ENCODE peak calls at places on chromosomes 13 and 19, in five cellular contexts. One of them, this sample, is unnamed.

GRCh38 chr19:30123109-30123508 is 181.1 kb downstream of the URI1 start:
- DNase-seq in BJ: no peak
- DNase-seq in CD8-positive, alpha-beta T cell: no peak
- DNase-seq in progenitor cell of endocrine pancreas: no peak
- DNase-seq in lung: no peak
- DNase-seq in this sample: no peak

GRCh38 chr13:41652735-41653361 is 195.5 kb downstream of the RGCC start:
- DNase-seq in BJ: peak
- DNase-seq in CD8-positive, alpha-beta T cell: peak
- DNase-seq in progenitor cell of endocrine pancreas: no peak
- DNase-seq in lung: no peak
- DNase-seq in this sample: no peak

GRCh38 chr19:18651738-18652137 is 14.9 kb downstream of the KLHL26 start:
- DNase-seq in BJ: no peak
- DNase-seq in CD8-positive, alpha-beta T cell: no peak
- DNase-seq in progenitor cell of endocrine pancreas: no peak
- DNase-seq in lung: no peak
- DNase-seq in this sample: no peak

GRCh38 chr19:11767633-11768133 is 883 bp downstream of the ZNF441 start:
- DNase-seq in BJ: no peak
- DNase-seq in CD8-positive, alpha-beta T cell: peak
- DNase-seq in progenitor cell of endocrine pancreas: peak
- DNase-seq in lung: peak
- DNase-seq in this sample: no peak

GRCh38 chr19:5395541-5395940 is 54.9 kb upstream of the PTPRS start:
- DNase-seq in BJ: no peak
- DNase-seq in CD8-positive, alpha-beta T cell: no peak
- DNase-seq in progenitor cell of endocrine pancreas: no peak
- DNase-seq in lung: no peak
- DNase-seq in this sample: no peak

GRCh38 chr13:113820813-113821651 is 42.8 kb downstream of the GAS6 start:
- DNase-seq in BJ: peak
- DNase-seq in CD8-positive, alpha-beta T cell: no peak
- DNase-seq in progenitor cell of endocrine pancreas: no peak
- DNase-seq in lung: peak
- DNase-seq in this sample: peak

GRCh38 chr13:47869780-47870179 is 131.3 kb downstream of the SUCLA2 start:
- DNase-seq in BJ: no peak
- DNase-seq in CD8-positive, alpha-beta T cell: no peak
- DNase-seq in progenitor cell of endocrine pancreas: no peak
- DNase-seq in lung: no peak
- DNase-seq in this sample: peak

GRCh38 chr13:38045278-38046048 is 175.9 kb upstream of the TRPC4 start:
- DNase-seq in BJ: no peak
- DNase-seq in CD8-positive, alpha-beta T cell: no peak
- DNase-seq in progenitor cell of endocrine pancreas: no peak
- DNase-seq in lung: no peak
- DNase-seq in this sample: no peak

GRCh38 chr19:40682431-40682964 is 8.0 kb downstream of the NUMBL start:
- DNase-seq in BJ: no peak
- DNase-seq in CD8-positive, alpha-beta T cell: no peak
- DNase-seq in progenitor cell of endocrine pancreas: no peak
- DNase-seq in lung: no peak
- DNase-seq in this sample: no peak

GRCh38 chr13:38418286-38418685 is 68.6 kb downstream of the UFM1 start:
- DNase-seq in BJ: no peak
- DNase-seq in CD8-positive, alpha-beta T cell: no peak
- DNase-seq in progenitor cell of endocrine pancreas: no peak
- DNase-seq in lung: no peak
- DNase-seq in this sample: no peak

GRCh38 chr19:11187409-11187808 is 9.9 kb downstream of the KANK2 start:
- DNase-seq in BJ: no peak
- DNase-seq in CD8-positive, alpha-beta T cell: no peak
- DNase-seq in progenitor cell of endocrine pancreas: no peak
- DNase-seq in lung: no peak
- DNase-seq in this sample: no peak

GRCh38 chr13:50006426-50007135 is 8.7 kb upstream of the KCNRG start:
- DNase-seq in BJ: no peak
- DNase-seq in CD8-positive, alpha-beta T cell: no peak
- DNase-seq in progenitor cell of endocrine pancreas: no peak
- DNase-seq in lung: no peak
- DNase-seq in this sample: no peak

GRCh38 chr19:46372901-46373572 is 26.1 kb downstream of the PPP5C start:
- DNase-seq in BJ: no peak
- DNase-seq in CD8-positive, alpha-beta T cell: no peak
- DNase-seq in progenitor cell of endocrine pancreas: no peak
- DNase-seq in lung: no peak
- DNase-seq in this sample: no peak
- TF ChIP-seq CTCF in BJ: peak
- TF ChIP-seq CTCF in CD8-positive, alpha-beta T cell: no peak
- TF ChIP-seq CTCF in progenitor cell of endocrine pancreas: peak
- TF ChIP-seq CTCF in lung: no peak
- TF ChIP-seq CTCF in this sample: peak

GRCh38 chr19:46299004-46299509 is 2.2 kb downstream of the HIF3A start:
- DNase-seq in BJ: peak
- DNase-seq in CD8-positive, alpha-beta T cell: no peak
- DNase-seq in progenitor cell of endocrine pancreas: no peak
- DNase-seq in lung: peak
- DNase-seq in this sample: peak

GRCh38 chr19:46298477-46299003 is 1.7 kb downstream of the HIF3A start:
- DNase-seq in BJ: no peak
- DNase-seq in CD8-positive, alpha-beta T cell: no peak
- DNase-seq in progenitor cell of endocrine pancreas: no peak
- DNase-seq in lung: no peak
- DNase-seq in this sample: no peak

GRCh38 chr19:46299695-46300094 is 2.9 kb downstream of the HIF3A start:
- DNase-seq in BJ: no peak
- DNase-seq in CD8-positive, alpha-beta T cell: no peak
- DNase-seq in progenitor cell of endocrine pancreas: no peak
- DNase-seq in lung: peak
- DNase-seq in this sample: no peak

GRCh38 chr19:46296722-46297431 is at the start of gene HIF3A:
- DNase-seq in BJ: no peak
- DNase-seq in CD8-positive, alpha-beta T cell: no peak
- DNase-seq in progenitor cell of endocrine pancreas: peak
- DNase-seq in lung: peak
- DNase-seq in this sample: peak

DNA sequence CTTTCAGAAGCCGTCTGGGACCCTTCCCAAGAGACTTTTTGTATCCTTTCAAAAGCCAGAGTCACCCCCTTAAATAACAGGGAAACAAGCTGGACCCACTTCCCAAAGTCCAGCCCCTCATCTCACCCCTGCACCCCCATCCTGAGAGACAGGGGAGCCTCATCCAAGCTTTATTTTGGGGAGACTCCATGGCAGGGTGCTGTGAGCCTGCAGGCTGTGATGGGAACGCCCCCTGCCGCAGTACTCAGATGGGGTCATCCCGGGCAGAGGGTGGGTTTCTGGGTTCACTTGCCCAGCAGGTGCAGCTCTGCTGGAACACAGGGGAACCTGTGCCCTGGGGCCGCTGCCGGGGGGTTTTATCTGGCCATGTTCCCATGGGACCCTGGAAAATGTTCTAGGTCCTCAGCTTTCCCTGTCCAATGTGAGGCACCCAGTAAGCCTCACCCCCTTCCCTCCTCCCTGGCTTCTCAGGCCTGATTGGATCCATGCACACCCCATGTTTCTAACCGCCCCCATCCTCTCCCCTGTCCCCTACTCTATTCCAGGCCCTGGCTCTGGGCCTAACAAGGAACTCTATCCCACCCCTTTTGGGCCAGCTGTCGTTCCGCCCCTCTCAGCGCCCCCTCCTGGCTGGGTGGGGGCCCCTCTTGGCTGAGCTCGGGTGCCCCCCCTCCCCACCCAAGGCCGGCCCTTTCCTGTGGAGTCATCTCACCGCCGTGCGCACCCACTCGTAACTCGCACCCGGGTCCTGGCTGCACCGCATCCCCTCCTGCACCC is 1.0 kb downstream of the HIF3A start:
- DNase-seq in BJ: no peak
- DNase-seq in CD8-positive, alpha-beta T cell: no peak
- DNase-seq in progenitor cell of endocrine pancreas: no peak
- DNase-seq in lung: peak
- DNase-seq in this sample: no peak
- TF ChIP-seq CTCF in BJ: peak
- TF ChIP-seq CTCF in CD8-positive, alpha-beta T cell: no peak
- TF ChIP-seq CTCF in progenitor cell of endocrine pancreas: no peak
- TF ChIP-seq CTCF in lung: no peak
- TF ChIP-seq CTCF in this sample: peak

GRCh38 chr19:2207991-2208860 is 27.9 kb downstream of the PLEKHJ1 start:
- DNase-seq in BJ: peak
- DNase-seq in CD8-positive, alpha-beta T cell: no peak
- DNase-seq in progenitor cell of endocrine pancreas: no peak
- DNase-seq in lung: no peak
- DNase-seq in this sample: peak
- TF ChIP-seq CTCF in BJ: peak
- TF ChIP-seq CTCF in CD8-positive, alpha-beta T cell: no peak
- TF ChIP-seq CTCF in progenitor cell of endocrine pancreas: no peak
- TF ChIP-seq CTCF in lung: no peak
- TF ChIP-seq CTCF in this sample: peak

DNA sequence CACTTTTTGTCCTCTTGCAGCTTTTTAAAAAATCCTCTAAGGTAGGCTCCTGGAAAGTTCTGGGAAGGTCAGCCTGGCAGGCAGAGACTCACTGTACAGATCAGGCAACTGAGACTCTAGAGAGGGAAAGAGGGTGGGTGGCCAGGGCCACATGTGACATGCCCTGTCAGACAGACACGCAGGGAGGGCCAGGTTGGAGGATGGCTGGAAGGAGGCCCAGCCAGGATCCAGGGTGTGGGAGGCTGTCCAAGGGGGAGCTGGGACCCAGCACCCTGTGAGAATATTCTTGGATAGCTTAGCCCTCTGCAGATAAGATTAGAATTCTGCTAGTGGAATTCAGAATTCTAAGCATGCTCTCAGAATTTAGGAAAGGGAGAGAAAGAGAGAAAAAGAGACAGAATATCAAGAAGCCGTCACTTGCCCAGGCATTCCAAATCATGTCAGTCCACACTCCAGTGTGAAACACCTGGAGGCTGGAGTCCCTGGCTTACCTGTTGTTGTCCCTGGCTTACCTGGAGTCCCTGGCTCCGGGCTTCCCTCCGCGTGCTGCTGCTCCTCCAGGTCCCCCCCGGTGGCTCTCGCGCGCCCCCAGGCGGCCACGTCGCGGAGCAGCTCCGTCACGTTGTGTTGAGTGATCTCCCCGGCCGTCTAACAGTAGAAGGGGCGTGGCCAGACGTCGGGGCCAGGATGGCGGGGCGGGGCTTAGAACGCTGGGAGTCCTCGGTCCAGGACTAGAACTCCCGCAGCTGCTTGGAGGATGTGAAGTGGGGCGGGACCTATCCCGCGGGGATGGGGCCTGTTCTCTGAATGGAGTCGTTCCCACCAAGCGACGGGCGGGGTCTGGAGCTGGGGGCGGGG is 2.8 kb upstream of the TNNI3 start:
- DNase-seq in BJ: no peak
- DNase-seq in CD8-positive, alpha-beta T cell: peak
- DNase-seq in progenitor cell of endocrine pancreas: peak
- DNase-seq in lung: peak
- DNase-seq in this sample: peak
- TF ChIP-seq CTCF in BJ: peak
- TF ChIP-seq CTCF in CD8-positive, alpha-beta T cell: peak
- TF ChIP-seq CTCF in progenitor cell of endocrine pancreas: peak
- TF ChIP-seq CTCF in lung: peak
- TF ChIP-seq CTCF in this sample: peak

DNA sequence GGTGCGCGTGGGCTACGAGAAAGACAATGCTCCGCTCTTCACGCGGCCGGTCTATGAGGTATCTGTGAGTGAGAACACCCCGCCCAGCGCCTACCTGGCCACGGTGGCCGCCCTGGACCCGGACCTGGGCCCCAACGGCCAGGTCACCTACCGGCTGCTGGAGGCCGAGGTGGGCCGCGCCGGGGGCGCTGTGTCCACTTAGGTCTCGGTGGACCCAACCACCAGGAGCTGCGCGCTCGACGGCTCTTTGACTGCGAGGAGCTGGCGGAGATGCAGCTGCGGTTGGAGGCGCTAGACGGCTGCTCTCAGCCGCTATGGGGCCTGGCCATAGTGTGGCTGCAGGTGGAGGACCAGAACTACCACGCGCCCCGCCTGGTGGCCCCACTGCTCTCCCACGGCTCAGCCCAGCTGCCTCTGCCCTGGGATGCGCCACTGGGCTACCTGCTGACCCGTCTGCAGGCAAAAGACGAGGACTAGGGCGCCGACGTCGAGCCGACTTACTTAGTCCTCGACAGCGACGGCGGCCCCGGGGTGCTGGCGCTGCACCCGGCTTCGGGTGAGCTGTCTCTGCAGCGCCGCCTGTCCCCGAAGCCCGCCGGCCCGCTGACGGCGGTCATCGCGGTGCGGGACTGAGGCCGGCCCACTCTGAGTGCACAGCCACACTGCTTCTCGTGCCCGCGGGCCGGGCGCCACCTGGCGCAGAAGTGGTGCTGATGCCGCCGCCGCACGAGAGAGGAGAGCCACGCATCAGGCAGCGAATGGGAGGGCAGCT is 173.0 kb downstream of the OLFM4 start:
- DNase-seq in BJ: no peak
- DNase-seq in CD8-positive, alpha-beta T cell: no peak
- DNase-seq in progenitor cell of endocrine pancreas: peak
- DNase-seq in lung: no peak
- DNase-seq in this sample: no peak
- TF ChIP-seq CTCF in BJ: peak
- TF ChIP-seq CTCF in CD8-positive, alpha-beta T cell: no peak
- TF ChIP-seq CTCF in progenitor cell of endocrine pancreas: peak
- TF ChIP-seq CTCF in lung: no peak
- TF ChIP-seq CTCF in this sample: no peak

DNA sequence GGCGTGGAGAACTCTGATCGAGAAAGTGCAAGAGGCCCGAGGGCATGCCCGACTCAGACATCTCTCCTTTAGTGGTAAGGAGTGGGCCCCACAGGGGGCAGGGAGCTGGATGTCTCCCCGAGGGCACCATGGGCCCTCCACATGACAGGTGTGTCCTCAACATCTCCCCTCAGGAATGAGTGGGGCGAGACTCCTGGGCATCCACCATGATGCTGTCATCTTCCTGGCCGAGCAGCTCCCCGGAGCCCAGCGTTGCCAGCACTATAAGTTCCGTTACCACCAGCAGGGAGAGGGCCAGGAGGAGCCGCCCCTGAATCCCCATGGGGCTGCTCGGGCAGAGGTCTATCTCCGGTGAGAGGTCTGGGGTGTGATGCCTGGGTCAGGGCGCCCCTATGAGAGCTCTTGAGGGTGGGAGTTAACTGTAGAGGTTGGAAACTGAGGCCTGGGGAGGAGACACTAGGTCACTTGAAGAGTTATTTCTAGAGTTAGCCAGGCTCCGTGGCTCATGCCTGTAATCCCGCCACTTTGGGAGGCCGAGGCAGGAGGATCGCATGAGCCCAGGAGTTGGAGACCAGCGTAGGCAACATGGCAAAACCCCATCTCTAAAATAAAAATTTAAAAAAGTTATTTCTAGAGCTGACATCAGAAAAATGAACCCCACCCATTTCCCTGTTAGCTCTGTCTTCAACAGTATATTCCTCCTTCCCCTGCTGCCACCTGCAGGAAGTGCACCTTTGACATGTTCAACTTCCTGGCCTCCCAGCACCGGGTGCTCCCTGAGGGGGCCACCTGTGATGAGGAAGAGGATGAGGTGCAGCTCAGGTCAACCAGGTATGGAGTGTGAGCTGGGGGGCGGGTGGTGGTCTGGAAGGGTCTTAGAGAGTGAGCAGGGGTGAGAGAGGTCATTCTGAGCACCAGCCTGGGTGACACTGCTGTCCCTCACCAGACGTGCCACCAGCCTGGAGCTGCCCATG is 5.1 kb downstream of the IGFLR1 start:
- DNase-seq in BJ: no peak
- DNase-seq in CD8-positive, alpha-beta T cell: no peak
- DNase-seq in progenitor cell of endocrine pancreas: no peak
- DNase-seq in lung: no peak
- DNase-seq in this sample: no peak
- TF ChIP-seq CTCF in BJ: peak
- TF ChIP-seq CTCF in CD8-positive, alpha-beta T cell: peak
- TF ChIP-seq CTCF in progenitor cell of endocrine pancreas: peak
- TF ChIP-seq CTCF in lung: no peak
- TF ChIP-seq CTCF in this sample: no peak